ENCODE peak calls at places on chromosomes 3 and 15, in six cellular contexts. B, J, V, Q, L and O are unnamed samples.

GRCh38 chr3:16311960-16312451 is 47.0 kb downstream of the OXNAD1 start:
- DNase-seq in V (peak; percentile 46), J (no peak), B (peak; percentile 55), Q (peak; percentile 72), L (no peak), O (no peak)

GRCh38 chr3:9778102-9778501 is 8.4 kb upstream of the CAMK1 start:
- DNase-seq in Q (no peak), V (no peak), J (no peak), L (peak; percentile 72), B (no peak), O (no peak)

GRCh38 chr15:42858999-42859789 is 61.4 kb downstream of the TTBK2 start:
- DNase-seq in Q (no peak), L (no peak), J (no peak), B (no peak), V (peak; percentile 4), O (no peak)

GRCh38 chr15:58302832-58303231 is 129.0 kb upstream of the LIPC start:
- DNase-seq in B (no peak), V (peak; percentile 14), L (no peak), Q (no peak), J (no peak), O (no peak)

GRCh38 chr3:194067949-194068362 is 68.0 kb upstream of the HES1 start:
- DNase-seq in B (no peak), L (no peak), Q (no peak), J (no peak), V (peak; percentile 40), O (no peak)

GRCh38 chr3:100865442-100865841 is 127.8 kb downstream of the ABI3BP start:
- DNase-seq in Q (no peak), V (peak; percentile 14), L (no peak), J (no peak), B (no peak), O (no peak)

GRCh38 chr3:188744166-188744565 is 427.6 kb upstream of the TPRG1 start:
- DNase-seq in V (no peak), L (no peak), Q (no peak), B (no peak), J (no peak), O (no peak)

GRCh38 chr3:72593881-72594397 is 254.3 kb downstream of the SHQ1 start:
- DNase-seq in L (no peak), V (no peak), J (no peak), B (no peak), Q (no peak), O (no peak)

GRCh38 chr15:50576156-50576555 is 29.7 kb upstream of the USP50 start:
- DNase-seq in B (no peak), J (no peak), V (no peak), L (no peak), Q (no peak), O (no peak)
- H3K4me1 ChIP-seq in B (no peaks in the 10 kb centered on the region), J (no peaks in the 10 kb centered on the region), V (no peaks in the 10 kb centered on the region), L (no peaks in the 10 kb centered on the region), Q (no peaks in the 10 kb centered on the region), O (no peaks in the 10 kb centered on the region)

GRCh38 chr3:71011565-71012287 is 571.8 kb downstream of the FOXP1 start:
- DNase-seq in J (no peak), Q (no peak), B (no peak), L (no peak), V (peak; percentile 37), O (no peak)
- H3K4me1 ChIP-seq in J (peaks cover 5% of the 10 kb centered on the region), Q (peaks cover 28% of the 10 kb centered on the region), B (peaks cover 65% of the 10 kb centered on the region), L (no peaks in the 10 kb centered on the region), V (peaks cover 2% of the 10 kb centered on the region), O (peaks cover 18% of the 10 kb centered on the region)

GRCh38 chr15:70508561-70509281 is 254.6 kb downstream of the UACA start:
- DNase-seq in Q (no peak), B (no peak), L (no peak), J (no peak), V (peak; percentile 87), O (peak; percentile 23)
- H3K4me1 ChIP-seq in Q (peaks cover 26% of the 10 kb centered on the region), B (peaks cover 28% of the 10 kb centered on the region), L (peaks cover 9% of the 10 kb centered on the region), J (peaks cover 25% of the 10 kb centered on the region), V (peaks cover 34% of the 10 kb centered on the region), O (peaks cover 13% of the 10 kb centered on the region)

DNA sequence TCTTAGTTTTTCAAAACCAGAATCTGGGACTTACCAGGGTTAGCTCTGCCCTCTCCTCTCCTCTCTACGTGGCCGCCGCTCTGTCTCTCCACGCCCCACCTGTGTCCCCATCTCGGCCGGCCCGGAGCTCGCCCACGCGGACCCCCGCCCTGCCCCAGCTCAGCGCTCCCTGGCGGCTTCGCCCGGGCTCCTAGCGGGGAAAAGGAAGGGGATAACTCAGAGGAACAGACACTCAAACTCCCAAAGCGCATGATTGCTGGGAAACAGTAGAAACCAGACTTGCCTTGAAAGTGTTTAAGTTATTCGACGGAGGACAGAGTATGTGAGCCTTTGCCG is 5.4 kb downstream of the ISL2 start:
- DNase-seq in J (no peak), B (no peak), V (no peak), Q (peak; percentile 22), L (no peak), O (peak; percentile 48)
- H3K4me1 ChIP-seq in J (peaks cover 41% of the 10 kb centered on the region), B (peaks cover 60% of the 10 kb centered on the region), V (peaks cover 53% of the 10 kb centered on the region), Q (peaks cover 43% of the 10 kb centered on the region), L (peaks cover 31% of the 10 kb centered on the region), O (peaks cover 27% of the 10 kb centered on the region)

DNA sequence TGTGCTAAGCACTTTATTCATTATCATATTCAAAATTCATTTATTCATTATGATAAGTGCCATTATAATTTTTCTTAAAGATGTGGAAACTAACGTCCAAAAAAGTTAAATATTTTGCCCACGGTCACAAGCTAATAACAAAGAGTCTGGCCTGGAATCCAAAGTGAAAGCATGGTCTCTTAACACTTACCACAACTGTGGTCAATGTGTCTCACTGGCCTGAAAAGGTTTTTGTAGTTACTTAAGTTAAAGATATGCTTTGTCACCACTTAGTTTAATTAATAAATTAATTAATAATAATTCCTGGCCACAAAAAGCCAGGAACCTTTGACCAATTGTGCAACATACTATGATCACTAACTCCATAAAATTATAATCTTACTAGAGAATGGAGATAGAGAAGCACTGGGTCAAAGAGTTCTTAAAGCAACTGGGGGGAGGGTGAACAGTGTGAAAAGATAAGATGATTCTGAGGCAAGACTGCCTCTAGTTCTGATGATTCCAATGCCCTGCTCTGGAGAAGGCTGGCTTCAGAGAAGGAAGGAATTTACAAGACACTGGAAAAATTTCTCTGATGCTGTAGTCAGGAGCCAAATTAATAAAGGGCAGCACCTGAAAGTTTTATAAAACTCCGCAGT is 32.7 kb downstream of the NPTN start:
- DNase-seq in L (no peak), B (no peak), Q (no peak), J (no peak), V (peak; percentile 35), O (no peak)
- H3K4me1 ChIP-seq in L (peaks cover 23% of the 10 kb centered on the region), B (peaks cover 24% of the 10 kb centered on the region), Q (peaks cover 12% of the 10 kb centered on the region), J (peaks cover 29% of the 10 kb centered on the region), V (peaks cover 15% of the 10 kb centered on the region), O (peaks cover 81% of the 10 kb centered on the region)

GRCh38 chr3:66486187-66486586 is 14.6 kb downstream of the LRIG1 start:
- DNase-seq in B (no peak), J (no peak), L (no peak), Q (no peak), V (peak; percentile 40), O (no peak)
- H3K4me1 ChIP-seq in B (peaks cover 81% of the 10 kb centered on the region), J (peaks cover 34% of the 10 kb centered on the region), L (no peaks in the 10 kb centered on the region), Q (peaks cover 61% of the 10 kb centered on the region), V (peaks cover 23% of the 10 kb centered on the region), O (peaks cover 96% of the 10 kb centered on the region)

GRCh38 chr15:66131831-66132230 is 121.7 kb downstream of the MEGF11 start:
- DNase-seq in Q (no peak), V (no peak), L (no peak), B (no peak), J (no peak), O (no peak)

GRCh38 chr15:66135664-66136063 is 117.9 kb downstream of the MEGF11 start:
- DNase-seq in V (no peak), J (no peak), L (no peak), B (no peak), Q (no peak), O (no peak)

GRCh38 chr15:66132251-66132816 is 121.2 kb downstream of the MEGF11 start:
- DNase-seq in L (no peak), J (no peak), B (no peak), Q (no peak), V (no peak), O (no peak)

GRCh38 chr15:66133247-66133646 is 120.3 kb downstream of the MEGF11 start:
- DNase-seq in B (no peak), J (no peak), V (no peak), L (peak; percentile 13), Q (no peak), O (no peak)

GRCh38 chr15:66134284-66134683 is 119.3 kb downstream of the MEGF11 start:
- DNase-seq in J (no peak), V (no peak), B (no peak), L (no peak), Q (no peak), O (no peak)
- H3K4me1 ChIP-seq in J (peaks cover 4% of the 10 kb centered on the region), V (peaks cover 5% of the 10 kb centered on the region), B (no peaks in the 10 kb centered on the region), L (no peaks in the 10 kb centered on the region), Q (no peaks in the 10 kb centered on the region), O (peaks cover 39% of the 10 kb centered on the region)

GRCh38 chr15:77185242-77185785 is 114.4 kb upstream of the TSPAN3 start:
- DNase-seq in Q (no peak), L (no peak), V (peak; percentile 22), J (no peak), B (no peak), O (no peak)
- H3K4me1 ChIP-seq in Q (peaks cover 14% of the 10 kb centered on the region), L (no peaks in the 10 kb centered on the region), V (no peaks in the 10 kb centered on the region), J (no peaks in the 10 kb centered on the region), B (peaks cover 42% of the 10 kb centered on the region), O (peaks cover 27% of the 10 kb centered on the region)

DNA sequence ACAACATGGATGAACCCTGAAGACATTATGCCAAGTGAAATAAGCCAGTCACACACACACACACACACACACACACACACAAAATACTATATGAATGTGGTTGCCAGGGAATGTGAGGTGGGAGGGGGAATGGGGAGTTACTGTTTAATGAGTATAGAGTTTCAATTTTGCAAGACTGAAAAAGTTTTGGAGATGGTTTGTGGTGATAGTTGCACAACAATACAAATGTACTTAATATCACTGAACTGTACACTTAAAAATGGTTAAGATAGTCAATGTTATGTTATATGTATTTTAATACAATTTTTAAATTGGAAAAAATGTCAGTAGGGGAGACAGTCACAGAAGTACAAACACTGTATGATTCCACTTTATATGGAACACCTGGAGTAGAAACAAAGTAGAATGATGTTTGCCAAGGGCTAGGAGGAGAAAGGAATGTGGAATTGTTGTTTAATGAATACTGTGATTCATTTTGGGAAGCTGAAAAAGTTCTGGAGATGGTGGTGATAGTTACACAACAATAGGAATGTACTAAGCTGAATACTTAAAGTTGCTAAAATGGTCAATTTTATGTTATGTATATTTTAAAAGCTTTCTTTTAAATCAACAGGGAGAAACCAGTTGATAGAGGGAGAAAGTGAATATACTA is 76.6 kb downstream of the RPL39L start:
- DNase-seq in Q (no peak), B (no peak), J (no peak), L (no peak), V (no peak), O (no peak)
- H3K4me1 ChIP-seq in Q (peaks cover 16% of the 10 kb centered on the region), B (peaks cover 53% of the 10 kb centered on the region), J (peaks cover 12% of the 10 kb centered on the region), L (no peaks in the 10 kb centered on the region), V (peaks cover 5% of the 10 kb centered on the region), O (peaks cover 22% of the 10 kb centered on the region)